ENCODE peak calls at places on chromosomes 6 and 20, in seven cellular contexts. One of them, this sample, is unnamed.
A peak's percentile ranks its signal among the peaks of the same experiment; 100 is the strongest.

GRCh38 chr6:156848533-156848932 is 71.4 kb downstream of the ARID1B start:
- DNase-seq in RPMI7951: peak; percentile 68
- DNase-seq in ACHN: no peak
- DNase-seq in MM.1S: no peak
- DNase-seq in stimulated activated CD4-positive, alpha-beta T cell treated with anti-CD3 and anti-CD28 coated beads, Interleukin-4, amount 100 ng/mL, for 48 hours: no peak
- DNase-seq in neural crest cell: no peak
- DNase-seq in fibroblast of gingiva: no peak
- DNase-seq in this sample: peak; percentile 34

GRCh38 chr6:155186052-155186658 is 77.7 kb upstream of the CLDN20 start:
- DNase-seq in MM.1S: no peak
- DNase-seq in fibroblast of gingiva: no peak
- DNase-seq in ACHN: no peak
- DNase-seq in RPMI7951: no peak
- DNase-seq in neural crest cell: no peak
- DNase-seq in stimulated activated CD4-positive, alpha-beta T cell treated with anti-CD3 and anti-CD28 coated beads, Interleukin-4, amount 100 ng/mL, for 48 hours: peak; percentile 71
- DNase-seq in this sample: no peak

GRCh38 chr6:63968650-63969049 is 333.0 kb downstream of the PHF3 start:
- DNase-seq in MM.1S: no peak
- DNase-seq in RPMI7951: no peak
- DNase-seq in ACHN: no peak
- DNase-seq in fibroblast of gingiva: no peak
- DNase-seq in neural crest cell: no peak
- DNase-seq in stimulated activated CD4-positive, alpha-beta T cell treated with anti-CD3 and anti-CD28 coated beads, Interleukin-4, amount 100 ng/mL, for 48 hours: no peak
- DNase-seq in this sample: no peak

GRCh38 chr20:61912665-61913422 is 152.8 kb downstream of the TAF4 start:
- DNase-seq in neural crest cell: no peak
- DNase-seq in stimulated activated CD4-positive, alpha-beta T cell treated with anti-CD3 and anti-CD28 coated beads, Interleukin-4, amount 100 ng/mL, for 48 hours: no peak
- DNase-seq in RPMI7951: no peak
- DNase-seq in ACHN: no peak
- DNase-seq in fibroblast of gingiva: no peak
- DNase-seq in MM.1S: peak; percentile 9
- DNase-seq in this sample: peak; percentile 1

GRCh38 chr6:163248051-163248450 is 166.5 kb upstream of the QKI start:
- DNase-seq in MM.1S: no peak
- DNase-seq in neural crest cell: no peak
- DNase-seq in ACHN: no peak
- DNase-seq in stimulated activated CD4-positive, alpha-beta T cell treated with anti-CD3 and anti-CD28 coated beads, Interleukin-4, amount 100 ng/mL, for 48 hours: no peak
- DNase-seq in RPMI7951: no peak
- DNase-seq in fibroblast of gingiva: no peak
- DNase-seq in this sample: no peak

GRCh38 chr20:11144114-11144513 is 470.3 kb upstream of the JAG1 start:
- DNase-seq in fibroblast of gingiva: peak; percentile 82
- DNase-seq in neural crest cell: no peak
- DNase-seq in ACHN: no peak
- DNase-seq in stimulated activated CD4-positive, alpha-beta T cell treated with anti-CD3 and anti-CD28 coated beads, Interleukin-4, amount 100 ng/mL, for 48 hours: no peak
- DNase-seq in MM.1S: no peak
- DNase-seq in RPMI7951: peak; percentile 79
- DNase-seq in this sample: no peak

GRCh38 chr6:10721850-10722569 is 860 bp upstream of the TMEM14C start:
- DNase-seq in MM.1S: no peak
- DNase-seq in ACHN: no peak
- DNase-seq in stimulated activated CD4-positive, alpha-beta T cell treated with anti-CD3 and anti-CD28 coated beads, Interleukin-4, amount 100 ng/mL, for 48 hours: no peak
- DNase-seq in fibroblast of gingiva: no peak
- DNase-seq in RPMI7951: no peak
- DNase-seq in neural crest cell: no peak
- DNase-seq in this sample: no peak

GRCh38 chr20:40175296-40175695 is 513.7 kb downstream of the MAFB start:
- DNase-seq in ACHN: no peak
- DNase-seq in stimulated activated CD4-positive, alpha-beta T cell treated with anti-CD3 and anti-CD28 coated beads, Interleukin-4, amount 100 ng/mL, for 48 hours: no peak
- DNase-seq in MM.1S: no peak
- DNase-seq in neural crest cell: no peak
- DNase-seq in RPMI7951: no peak
- DNase-seq in fibroblast of gingiva: no peak
- DNase-seq in this sample: no peak

GRCh38 chr6:70124882-70125535 is 177.9 kb downstream of the COL9A1 start:
- DNase-seq in ACHN: peak; percentile 62
- DNase-seq in RPMI7951: peak; percentile 2
- DNase-seq in stimulated activated CD4-positive, alpha-beta T cell treated with anti-CD3 and anti-CD28 coated beads, Interleukin-4, amount 100 ng/mL, for 48 hours: no peak
- DNase-seq in MM.1S: no peak
- DNase-seq in fibroblast of gingiva: no peak
- DNase-seq in neural crest cell: no peak
- DNase-seq in this sample: no peak

GRCh38 chr6:165661416-165662001 is 1.5 kb downstream of the PDE10A start:
- DNase-seq in stimulated activated CD4-positive, alpha-beta T cell treated with anti-CD3 and anti-CD28 coated beads, Interleukin-4, amount 100 ng/mL, for 48 hours: no peak
- DNase-seq in neural crest cell: peak; percentile 32
- DNase-seq in MM.1S: no peak
- DNase-seq in ACHN: peak; percentile 39
- DNase-seq in RPMI7951: no peak
- DNase-seq in fibroblast of gingiva: no peak
- DNase-seq in this sample: peak; percentile 53

This sample was measured in glutamatergic neuron.